ENCODE peak calls at places on chromosomes 7 and 10, in six cellular contexts. One of them, this sample, is unnamed.

GRCh38 chr7:16086743-16087142 is 334.6 kb downstream of the CRPPA start:
- DNase-seq in HepG2: no peak
- DNase-seq in HCT116: no peak
- DNase-seq in H1: no peak
- DNase-seq in SK-N-SH: no peak
- DNase-seq in K562: no peak
- DNase-seq in this sample: no peak

GRCh38 chr7:45203947-45204445 is 46.4 kb downstream of the RAMP3 start:
- DNase-seq in HepG2: no peak
- DNase-seq in HCT116: no peak
- DNase-seq in H1: no peak
- DNase-seq in SK-N-SH: no peak
- DNase-seq in K562: no peak
- DNase-seq in this sample: peak; percentile 44

GRCh38 chr10:120833222-120833928 is 17.8 kb upstream of the WDR11 start:
- DNase-seq in HepG2: no peak
- DNase-seq in HCT116: no peak
- DNase-seq in H1: no peak
- DNase-seq in SK-N-SH: no peak
- DNase-seq in K562: no peak
- DNase-seq in this sample: no peak

GRCh38 chr7:123635551-123636359 is 19.9 kb upstream of the LMOD2 start:
- DNase-seq in HepG2: peak; percentile 5
- DNase-seq in HCT116: no peak
- DNase-seq in H1: no peak
- DNase-seq in SK-N-SH: peak; percentile 72
- DNase-seq in K562: peak; percentile 42
- DNase-seq in this sample: peak; percentile 31

GRCh38 chr10:80132299-80133139 is at the start of gene PLAC9:
- DNase-seq in HepG2: no peak
- DNase-seq in HCT116: no peak
- DNase-seq in H1: no peak
- DNase-seq in SK-N-SH: peak; percentile 83
- DNase-seq in K562: no peak
- DNase-seq in this sample: no peak

GRCh38 chr10:10923029-10923668 is 94.5 kb upstream of the CELF2 start:
- DNase-seq in HepG2: no peak
- DNase-seq in HCT116: no peak
- DNase-seq in H1: no peak
- DNase-seq in SK-N-SH: no peak
- DNase-seq in K562: no peak
- DNase-seq in this sample: no peak

GRCh38 chr7:43577485-43577951 is 5.4 kb upstream of the STK17A start:
- DNase-seq in HepG2: no peak
- DNase-seq in HCT116: no peak
- DNase-seq in H1: no peak
- DNase-seq in SK-N-SH: no peak
- DNase-seq in K562: peak; percentile 78
- DNase-seq in this sample: no peak

GRCh38 chr7:73618538-73618937 is 5.8 kb downstream of the MLXIPL start:
- DNase-seq in HepG2: no peak
- DNase-seq in HCT116: no peak
- DNase-seq in H1: no peak
- DNase-seq in SK-N-SH: no peak
- DNase-seq in K562: peak; percentile 61
- DNase-seq in this sample: no peak

GRCh38 chr7:81333004-81333403 is 414.2 kb upstream of the SEMA3C start:
- DNase-seq in HepG2: no peak
- DNase-seq in HCT116: no peak
- DNase-seq in H1: no peak
- DNase-seq in SK-N-SH: no peak
- DNase-seq in K562: no peak
- DNase-seq in this sample: no peak

GRCh38 chr10:43221419-43222293 is 45.2 kb downstream of the RASGEF1A start:
- DNase-seq in HepG2: peak; percentile 23
- DNase-seq in HCT116: no peak
- DNase-seq in H1: no peak
- DNase-seq in SK-N-SH: no peak
- DNase-seq in K562: no peak
- DNase-seq in this sample: peak; percentile 60

GRCh38 chr7:142670504-142670903 is 78.8 kb upstream of the PRSS1 start:
- DNase-seq in HepG2: no peak
- DNase-seq in HCT116: no peak
- DNase-seq in H1: no peak
- DNase-seq in SK-N-SH: no peak
- DNase-seq in K562: no peak
- DNase-seq in this sample: no peak

GRCh38 chr10:84264611-84265141 is 19.8 kb downstream of the RGR start:
- DNase-seq in HepG2: peak; percentile 41
- DNase-seq in HCT116: peak; percentile 48
- DNase-seq in H1: peak; percentile 31
- DNase-seq in SK-N-SH: peak; percentile 78
- DNase-seq in K562: peak; percentile 83
- DNase-seq in this sample: peak; percentile 58

GRCh38 chr10:23408330-23408976 is 30.4 kb upstream of the OTUD1 start:
- DNase-seq in HepG2: no peak
- DNase-seq in HCT116: no peak
- DNase-seq in H1: no peak
- DNase-seq in SK-N-SH: peak; percentile 54
- DNase-seq in K562: no peak
- DNase-seq in this sample: no peak

GRCh38 chr10:97532935-97533671 is 34.4 kb downstream of the UBTD1 start:
- DNase-seq in HepG2: no peak
- DNase-seq in HCT116: no peak
- DNase-seq in H1: no peak
- DNase-seq in SK-N-SH: peak; percentile 50
- DNase-seq in K562: no peak
- DNase-seq in this sample: no peak

GRCh38 chr7:23299770-23300300 is 696 bp downstream of the MALSU1 start:
- DNase-seq in HepG2: peak; percentile 10
- DNase-seq in HCT116: no peak
- DNase-seq in H1: no peak
- DNase-seq in SK-N-SH: peak; percentile 56
- DNase-seq in K562: no peak
- DNase-seq in this sample: no peak

GRCh38 chr7:50633414-50633710 is 68.2 kb upstream of the DDC start:
- DNase-seq in HepG2: no peak
- DNase-seq in HCT116: no peak
- DNase-seq in H1: no peak
- DNase-seq in SK-N-SH: no peak
- DNase-seq in K562: no peak
- DNase-seq in this sample: no peak

GRCh38 chr10:3131098-3131497 is 41.5 kb downstream of the PITRM1 start:
- DNase-seq in HepG2: no peak
- DNase-seq in HCT116: no peak
- DNase-seq in H1: no peak
- DNase-seq in SK-N-SH: no peak
- DNase-seq in K562: no peak
- DNase-seq in this sample: peak; percentile 97

GRCh38 chr10:74728225-74728624 is 98.2 kb upstream of the KAT6B start:
- DNase-seq in HepG2: peak; percentile 24
- DNase-seq in HCT116: peak; percentile 18
- DNase-seq in H1: no peak
- DNase-seq in SK-N-SH: no peak
- DNase-seq in K562: no peak
- DNase-seq in this sample: no peak

GRCh38 chr7:155951554-155952158 is 139.4 kb upstream of the SHH start:
- DNase-seq in HepG2: peak; percentile 97
- DNase-seq in HCT116: peak; percentile 96
- DNase-seq in H1: no peak
- DNase-seq in SK-N-SH: no peak
- DNase-seq in K562: no peak
- DNase-seq in this sample: no peak

DNA sequence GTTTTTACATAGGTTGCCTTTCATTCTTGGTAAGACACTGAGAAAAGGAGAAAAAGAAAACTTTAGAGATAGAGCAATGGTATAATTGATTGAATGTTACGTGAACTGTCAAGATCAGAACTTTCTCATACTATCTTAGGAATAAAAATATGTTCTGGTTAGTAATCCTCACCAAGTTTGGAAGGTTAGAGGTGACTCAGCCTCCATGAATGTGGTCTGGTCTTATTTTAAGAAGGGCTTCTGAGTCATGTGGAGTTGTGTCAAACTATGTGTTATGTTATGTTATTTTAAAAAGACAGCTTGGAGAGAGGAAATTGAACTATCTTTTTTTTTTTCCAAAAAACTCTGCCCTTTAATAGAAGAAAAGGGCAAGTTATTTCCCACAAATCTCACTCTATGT is 458.6 kb upstream of the KLF6 start:
- DNase-seq in HepG2: no peak
- DNase-seq in HCT116: peak; percentile 61
- DNase-seq in H1: no peak
- DNase-seq in SK-N-SH: no peak
- DNase-seq in K562: no peak
- DNase-seq in this sample: no peak
- TF ChIP-seq JUND in HepG2: no peak
- TF ChIP-seq JUND in HCT116: peak; percentile 83
- TF ChIP-seq JUND in H1: no peak
- TF ChIP-seq JUND in SK-N-SH: peak; percentile 100
- TF ChIP-seq JUND in K562: no peak
- TF ChIP-seq JUND in this sample: no peak

GRCh38 chr7:107889992-107890391 is 991 bp upstream of the DLD start:
- DNase-seq in HepG2: no peak
- DNase-seq in HCT116: no peak
- DNase-seq in H1: no peak
- DNase-seq in SK-N-SH: peak; percentile 72
- DNase-seq in K562: no peak
- DNase-seq in this sample: no peak

GRCh38 chr7:107890962-107891618 is at the start of gene DLD:
- DNase-seq in HepG2: peak; percentile 76
- DNase-seq in HCT116: peak; percentile 85
- DNase-seq in H1: peak; percentile 67
- DNase-seq in SK-N-SH: peak; percentile 99
- DNase-seq in K562: peak; percentile 98
- DNase-seq in this sample: peak; percentile 85

GRCh38 chr7:107890493-107890961 is 456 bp upstream of the DLD start:
- DNase-seq in HepG2: no peak
- DNase-seq in HCT116: no peak
- DNase-seq in H1: no peak
- DNase-seq in SK-N-SH: peak; percentile 65
- DNase-seq in K562: no peak
- DNase-seq in this sample: no peak

GRCh38 chr7:107891619-107892366 is 810 bp downstream of the DLD start:
- DNase-seq in HepG2: no peak
- DNase-seq in HCT116: no peak
- DNase-seq in H1: no peak
- DNase-seq in SK-N-SH: no peak
- DNase-seq in K562: no peak
- DNase-seq in this sample: no peak
- TF ChIP-seq JUND in HepG2: no peak
- TF ChIP-seq JUND in HCT116: no peak
- TF ChIP-seq JUND in H1: no peak
- TF ChIP-seq JUND in SK-N-SH: no peak
- TF ChIP-seq JUND in K562: peak; percentile 67
- TF ChIP-seq JUND in this sample: no peak

GRCh38 chr10:15391491-15391890 is 20.4 kb upstream of the FAM171A1 start:
- DNase-seq in HepG2: no peak
- DNase-seq in HCT116: no peak
- DNase-seq in H1: no peak
- DNase-seq in SK-N-SH: no peak
- DNase-seq in K562: no peak
- DNase-seq in this sample: no peak

GRCh38 chr10:15381420-15381819 is 10.3 kb upstream of the FAM171A1 start:
- DNase-seq in HepG2: peak; percentile 22
- DNase-seq in HCT116: no peak
- DNase-seq in H1: no peak
- DNase-seq in SK-N-SH: no peak
- DNase-seq in K562: no peak
- DNase-seq in this sample: no peak

GRCh38 chr10:15387021-15387420 is 15.9 kb upstream of the FAM171A1 start:
- DNase-seq in HepG2: no peak
- DNase-seq in HCT116: no peak
- DNase-seq in H1: no peak
- DNase-seq in SK-N-SH: no peak
- DNase-seq in K562: no peak
- DNase-seq in this sample: no peak

GRCh38 chr10:15384154-15384553 is 13.1 kb upstream of the FAM171A1 start:
- DNase-seq in HepG2: no peak
- DNase-seq in HCT116: no peak
- DNase-seq in H1: no peak
- DNase-seq in SK-N-SH: no peak
- DNase-seq in K562: no peak
- DNase-seq in this sample: no peak

DNA sequence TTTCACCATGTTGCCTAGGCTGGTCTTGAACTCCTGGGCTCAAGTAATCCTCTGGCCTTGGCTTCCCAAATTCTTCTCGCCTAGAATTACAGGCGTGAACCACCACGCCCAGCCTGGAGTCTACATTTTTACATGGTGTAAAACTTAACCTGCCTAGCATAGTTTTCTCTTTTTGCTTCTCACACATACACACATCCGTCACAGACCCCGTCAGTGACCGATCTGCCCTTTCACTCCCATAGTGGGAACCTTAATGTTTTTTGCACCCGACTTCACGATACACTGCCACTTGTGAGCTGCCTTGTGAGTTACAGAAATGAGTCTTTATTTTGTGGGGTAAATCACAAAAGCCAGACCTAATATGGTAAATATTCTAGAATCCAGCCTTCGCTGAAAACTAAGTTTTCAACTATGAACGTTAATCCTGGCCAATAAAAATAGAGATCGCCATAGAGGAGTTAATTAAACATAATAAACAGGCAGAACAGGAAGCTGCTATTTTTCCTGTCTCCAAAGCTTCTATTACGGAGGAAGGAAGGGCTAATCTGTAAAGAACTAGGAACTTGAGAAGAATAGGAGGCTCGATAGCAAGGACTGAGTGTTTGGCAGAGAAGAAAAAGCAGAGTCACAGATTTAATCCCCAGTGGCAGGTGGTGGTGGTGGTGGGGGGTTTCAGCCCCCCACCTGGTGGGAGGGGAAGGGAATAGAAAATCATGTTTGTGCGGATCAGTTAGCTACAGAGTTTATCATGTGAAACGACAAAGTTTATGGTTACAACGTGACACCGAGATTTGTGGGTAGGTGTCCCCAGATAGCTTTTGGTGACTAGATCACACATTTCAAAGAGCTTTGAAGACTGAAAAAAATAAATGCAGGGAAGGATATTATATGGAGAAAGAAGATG is 14.7 kb upstream of the FAM171A1 start:
- DNase-seq in HepG2: no peak
- DNase-seq in HCT116: no peak
- DNase-seq in H1: no peak
- DNase-seq in SK-N-SH: no peak
- DNase-seq in K562: no peak
- DNase-seq in this sample: no peak
- TF ChIP-seq JUND in HepG2: no peak
- TF ChIP-seq JUND in HCT116: no peak
- TF ChIP-seq JUND in H1: no peak
- TF ChIP-seq JUND in SK-N-SH: no peak
- TF ChIP-seq JUND in K562: no peak
- TF ChIP-seq JUND in this sample: no peak

GRCh38 chr10:16565604-16566003 is 43.9 kb upstream of the C1QL3 start:
- DNase-seq in HepG2: no peak
- DNase-seq in HCT116: no peak
- DNase-seq in H1: no peak
- DNase-seq in SK-N-SH: no peak
- DNase-seq in K562: no peak
- DNase-seq in this sample: no peak

GRCh38 chr10:16566202-16566805 is 44.6 kb upstream of the C1QL3 start:
- DNase-seq in HepG2: no peak
- DNase-seq in HCT116: no peak
- DNase-seq in H1: no peak
- DNase-seq in SK-N-SH: no peak
- DNase-seq in K562: no peak
- DNase-seq in this sample: no peak

GRCh38 chr10:16570731-16571130 is 49.1 kb upstream of the C1QL3 start:
- DNase-seq in HepG2: no peak
- DNase-seq in HCT116: no peak
- DNase-seq in H1: no peak
- DNase-seq in SK-N-SH: no peak
- DNase-seq in K562: no peak
- DNase-seq in this sample: no peak
- TF ChIP-seq JUND in HepG2: no peak
- TF ChIP-seq JUND in HCT116: no peak
- TF ChIP-seq JUND in H1: no peak
- TF ChIP-seq JUND in SK-N-SH: no peak
- TF ChIP-seq JUND in K562: no peak
- TF ChIP-seq JUND in this sample: no peak

This sample was measured in T47D.